ENCODE peak calls at places on chromosome 19, in eight cellular contexts. One of them, this sample, is unnamed.

GRCh38 chr19:7870571-7871279 is 3.5 kb downstream of the PRR36 start:
- DNase-seq in body of pancreas: peak; percentile 70
- DNase-seq in glutamatergic neuron: peak; percentile 68
- DNase-seq in Calu3: peak; percentile 65
- DNase-seq in adipocyte: no peak
- DNase-seq in kidney glomerular epithelial cell: no peak
- DNase-seq in PC-3: peak; percentile 97
- DNase-seq in Caki2: peak; percentile 98
- DNase-seq in this sample: peak; percentile 93

GRCh38 chr19:30593358-30593757 is 221.2 kb downstream of the ZNF536 start:
- DNase-seq in body of pancreas: no peak
- DNase-seq in glutamatergic neuron: no peak
- DNase-seq in Calu3: no peak
- DNase-seq in adipocyte: no peak
- DNase-seq in kidney glomerular epithelial cell: no peak
- DNase-seq in PC-3: no peak
- DNase-seq in Caki2: no peak
- DNase-seq in this sample: no peak

GRCh38 chr19:57747472-57747807 is 825 bp downstream of the ZNF776 start:
- DNase-seq in body of pancreas: no peak
- DNase-seq in glutamatergic neuron: no peak
- DNase-seq in Calu3: no peak
- DNase-seq in adipocyte: peak; percentile 9
- DNase-seq in kidney glomerular epithelial cell: no peak
- DNase-seq in PC-3: no peak
- DNase-seq in Caki2: no peak
- DNase-seq in this sample: no peak

GRCh38 chr19:8001651-8001994 is 3.8 kb downstream of the ELAVL1 start:
- DNase-seq in body of pancreas: peak; percentile 12
- DNase-seq in glutamatergic neuron: no peak
- DNase-seq in Calu3: no peak
- DNase-seq in adipocyte: no peak
- DNase-seq in kidney glomerular epithelial cell: no peak
- DNase-seq in PC-3: no peak
- DNase-seq in Caki2: no peak
- DNase-seq in this sample: no peak

GRCh38 chr19:15195987-15196682 is 4.7 kb downstream of the NOTCH3 start:
- DNase-seq in body of pancreas: peak; percentile 92
- DNase-seq in glutamatergic neuron: no peak
- DNase-seq in Calu3: peak; percentile 94
- DNase-seq in adipocyte: no peak
- DNase-seq in kidney glomerular epithelial cell: no peak
- DNase-seq in PC-3: peak; percentile 96
- DNase-seq in Caki2: peak; percentile 43
- DNase-seq in this sample: no peak

GRCh38 chr19:46350029-46350757 is 3.3 kb downstream of the PPP5C start:
- DNase-seq in body of pancreas: no peak
- DNase-seq in glutamatergic neuron: no peak
- DNase-seq in Calu3: no peak
- DNase-seq in adipocyte: no peak
- DNase-seq in kidney glomerular epithelial cell: no peak
- DNase-seq in PC-3: no peak
- DNase-seq in Caki2: no peak
- DNase-seq in this sample: no peak

GRCh38 chr19:14156122-14156521 is 19.7 kb upstream of the ASF1B start:
- DNase-seq in body of pancreas: no peak
- DNase-seq in glutamatergic neuron: no peak
- DNase-seq in Calu3: no peak
- DNase-seq in adipocyte: no peak
- DNase-seq in kidney glomerular epithelial cell: no peak
- DNase-seq in PC-3: no peak
- DNase-seq in Caki2: no peak
- DNase-seq in this sample: no peak

GRCh38 chr19:35268546-35269424 is at the start of gene USF2:
- DNase-seq in body of pancreas: peak; percentile 88
- DNase-seq in glutamatergic neuron: peak; percentile 81
- DNase-seq in Calu3: peak; percentile 83
- DNase-seq in adipocyte: peak; percentile 82
- DNase-seq in kidney glomerular epithelial cell: no peak
- DNase-seq in PC-3: peak; percentile 58
- DNase-seq in Caki2: peak; percentile 63
- DNase-seq in this sample: peak; percentile 72

GRCh38 chr19:49801966-49802661 is 11.0 kb downstream of the FUZ start:
- DNase-seq in body of pancreas: peak; percentile 84
- DNase-seq in glutamatergic neuron: peak; percentile 82
- DNase-seq in Calu3: no peak
- DNase-seq in adipocyte: peak; percentile 77
- DNase-seq in kidney glomerular epithelial cell: peak; percentile 84
- DNase-seq in PC-3: no peak
- DNase-seq in Caki2: peak; percentile 93
- DNase-seq in this sample: no peak

GRCh38 chr19:8366121-8366581 is 2.2 kb downstream of the ANGPTL4 start:
- DNase-seq in body of pancreas: peak; percentile 20
- DNase-seq in glutamatergic neuron: no peak
- DNase-seq in Calu3: no peak
- DNase-seq in adipocyte: no peak
- DNase-seq in kidney glomerular epithelial cell: no peak
- DNase-seq in PC-3: no peak
- DNase-seq in Caki2: no peak
- DNase-seq in this sample: no peak